ENCODE peak calls at places on chromosomes 5 and 9, in eight cellular contexts. A is cardiac fibroblast, B is AG04450, J is HL-60, L is hepatocyte, K is ovary, R is breast epithelium, V is fibroblast of pulmonary artery. P is an unnamed sample.

GRCh38 chr5:137289856-137290255 is 209.3 kb downstream of the SPOCK1 start:
- DNase-seq in A (peak; percentile 55), B (no peak), J (no peak), L (no peak), K (no peak), R (no peak), V (peak; percentile 60), P (no peak)

GRCh38 chr5:2149196-2149541 is 266.4 kb upstream of the IRX4 start:
- DNase-seq in A (no peak), B (no peak), J (no peak), L (peak; percentile 59), K (no peak), R (no peak), V (peak; percentile 32), P (no peak)

GRCh38 chr9:107046692-107047091 is 183.7 kb downstream of the ZNF462 start:
- DNase-seq in A (no peak), B (no peak), J (no peak), L (no peak), K (no peak), R (no peak), V (no peak), P (no peak)

GRCh38 chr9:109115931-109116541 is 3.7 kb downstream of the TMEM245 start:
- DNase-seq in A (peak; percentile 71), B (no peak), J (no peak), L (no peak), K (peak; percentile 78), R (no peak), V (peak; percentile 25), P (peak; percentile 71)

GRCh38 chr9:135365013-135365768 is 114.4 kb upstream of the PPP1R26 start:
- DNase-seq in A (no peak), B (no peak), J (no peak), L (no peak), K (no peak), R (no peak), V (no peak), P (no peak)

GRCh38 chr5:9082996-9083395 is 462.9 kb downstream of the SEMA5A start:
- DNase-seq in A (peak; percentile 42), B (no peak), J (no peak), L (no peak), K (no peak), R (no peak), V (peak; percentile 57), P (no peak)

GRCh38 chr9:33430942-33431341 is 16.5 kb downstream of the AQP3 start:
- DNase-seq in A (no peak), B (no peak), J (no peak), L (no peak), K (no peak), R (no peak), V (no peak), P (no peak)

GRCh38 chr9:94665606-94666005 is 26.3 kb upstream of the FBP1 start:
- DNase-seq in A (no peak), B (no peak), J (no peak), L (no peak), K (no peak), R (no peak), V (no peak), P (no peak)

GRCh38 chr9:75892168-75892901 is 1.9 kb downstream of the PCSK5 start:
- DNase-seq in A (peak; percentile 34), B (no peak), J (no peak), L (peak; percentile 76), K (peak; percentile 82), R (no peak), V (no peak), P (peak; percentile 12)

GRCh38 chr9:97598461-97599288 is 34.5 kb downstream of the TSTD2 start:
- DNase-seq in A (peak; percentile 91), B (peak; percentile 60), J (peak; percentile 82), L (peak; percentile 90), K (peak; percentile 72), R (peak; percentile 59), V (peak; percentile 88), P (peak; percentile 80)

GRCh38 chr5:108615216-108615615 is 132.5 kb upstream of the FER start:
- DNase-seq in A (peak; percentile 10), B (peak; percentile 55), J (no peak), L (no peak), K (no peak), R (no peak), V (peak; percentile 12), P (no peak)

GRCh38 chr9:79014929-79015699 is 556.7 kb upstream of the TLE4 start:
- DNase-seq in A (no peak), B (no peak), J (no peak), L (no peak), K (no peak), R (no peak), V (peak; percentile 5), P (no peak)

GRCh38 chr9:78539904-78540303 is 243.0 kb downstream of the PSAT1 start:
- DNase-seq in A (peak; percentile 5), B (peak; percentile 4), J (no peak), L (no peak), K (no peak), R (no peak), V (peak; percentile 7), P (peak; percentile 81)

GRCh38 chr9:80449513-80449912 is 877.7 kb downstream of the TLE4 start:
- DNase-seq in A (no peak), B (no peak), J (no peak), L (no peak), K (no peak), R (no peak), V (no peak), P (no peak)

GRCh38 chr9:128091144-128091543 is 23.1 kb downstream of the SLC25A25 start:
- DNase-seq in A (peak; percentile 94), B (peak; percentile 85), J (no peak), L (peak; percentile 61), K (peak; percentile 86), R (no peak), V (peak; percentile 92), P (peak; percentile 94)

GRCh38 chr9:105413486-105414068 is 34.3 kb upstream of the FSD1L start:
- DNase-seq in A (peak; percentile 60), B (no peak), J (no peak), L (peak; percentile 45), K (no peak), R (no peak), V (peak; percentile 52), P (peak; percentile 44)

GRCh38 chr9:100486479-100487176 is 13.7 kb downstream of the TMEFF1 start:
- DNase-seq in A (no peak), B (no peak), J (no peak), L (no peak), K (no peak), R (no peak), V (no peak), P (no peak)
- TF ChIP-seq CTCF in A (no peak), B (no peak), J (no peak), L (no peak), K (no peak), R (no peak), V (no peak), P (no peak)

GRCh38 chr5:79201206-79201605 is 34.7 kb upstream of the JMY start:
- DNase-seq in A (no peak), B (no peak), J (no peak), L (no peak), K (no peak), R (no peak), V (no peak), P (no peak)
- H3K4me3 ChIP-seq in A (no peak overlapping the region), B (no peak overlapping the region), J (no peak overlapping the region), L (no peak overlapping the region), K (no peak overlapping the region), R (no peak overlapping the region), V (no peak overlapping the region), P (no peak overlapping the region)

GRCh38 chr5:139635606-139636206 is 12.4 kb upstream of the CXXC5 start:
- DNase-seq in A (peak; percentile 98), B (peak; percentile 82), J (peak; percentile 33), L (peak; percentile 78), K (peak; percentile 64), R (no peak), V (peak; percentile 95), P (peak; percentile 93)
- TF ChIP-seq CTCF in A (peak; percentile 69), B (peak; percentile 69), J (peak; percentile 8), L (peak; percentile 57), K (peak; percentile 40), R (peak; percentile 58), V (peak; percentile 76), P (peak; percentile 74)

GRCh38 chr5:120614512-120614911 is 150.4 kb downstream of the PRR16 start:
- DNase-seq in A (peak; percentile 81), B (no peak), J (no peak), L (no peak), K (no peak), R (no peak), V (peak; percentile 67), P (peak; percentile 82)
- H3K4me3 ChIP-seq in A (no peak overlapping the region), B (no peak overlapping the region), J (no peak overlapping the region), L (no peak overlapping the region), K (no peak overlapping the region), R (no peak overlapping the region), V (no peak overlapping the region), P (no peak overlapping the region)

DNA sequence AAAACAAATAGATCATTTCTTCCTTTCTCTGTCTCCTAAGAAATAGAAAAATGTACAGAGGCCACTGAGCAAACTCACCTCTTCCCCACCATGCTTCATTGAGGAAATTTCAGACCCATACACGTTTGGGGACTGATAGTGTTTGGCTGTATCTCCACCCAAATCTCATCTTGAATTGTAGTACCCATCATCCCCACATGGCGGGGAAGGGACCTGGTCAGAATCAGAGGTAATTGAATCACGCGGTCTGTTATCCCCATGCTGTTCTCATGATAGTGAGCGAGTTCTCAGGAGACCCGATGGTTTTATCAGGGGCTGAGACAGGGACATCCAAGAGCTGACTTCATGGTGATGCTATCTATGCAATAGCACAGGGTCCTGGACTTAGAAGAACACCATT is 1655.8 kb downstream of the MAT2B start:
- DNase-seq in A (no peak), B (no peak), J (no peak), L (no peak), K (no peak), R (no peak), V (no peak), P (no peak)
- TF ChIP-seq CTCF in A (no peak), B (peak; percentile 34), J (no peak), L (no peak), K (no peak), R (no peak), V (no peak), P (peak; percentile 9)

GRCh38 chr5:7850533-7851239 is at the start of gene CFAP90:
- DNase-seq in A (peak; percentile 60), B (no peak), J (no peak), L (peak; percentile 89), K (peak; percentile 79), R (peak; percentile 67), V (peak; percentile 54), P (peak; percentile 41)
- H3K4me3 ChIP-seq in A (peak within 1 kb of the TSS; percentile 46), B (peak within 1 kb of the TSS; percentile 59), J (no peak within 1 kb of the TSS), L (peak within 1 kb of the TSS; percentile 85), K (peak within 1 kb of the TSS; percentile 47), R (peak within 1 kb of the TSS; percentile 87), V (peak within 1 kb of the TSS; percentile 51), P (peak within 1 kb of the TSS; percentile 38)